ENCODE peak calls at places on chromosomes 2 and 18, in eight cellular contexts. E is PC-3, Q is cardiac fibroblast, D is brain microvascular endothelial cell, Y is astrocyte of the spinal cord, H is BJ, Z is body of pancreas, G is fibroblast of lung. U is an unnamed sample.

GRCh38 chr2:70967189-70967588 is 11.2 kb upstream of the ANKRD53 start:
- DNase-seq in H (no peak), G (no peak), E (no peak), Z (no peak), Y (no peak), D (no peak), Q (no peak), U (no peak)

GRCh38 chr2:63465633-63466032 is 122.6 kb downstream of the WDPCP start:
- DNase-seq in Z (no peak), E (no peak), H (no peak), Y (peak), Q (peak), D (peak), G (peak), U (no peak)

GRCh38 chr2:220811952-220812570 is 760.0 kb downstream of the EPHA4 start:
- DNase-seq in D (peak), H (peak), E (peak), Q (peak), Y (peak), G (peak), Z (no peak), U (peak)

GRCh38 chr18:48785091-48785614 is 165.6 kb downstream of the SMAD7 start:
- DNase-seq in Z (no peak), Y (no peak), G (no peak), E (no peak), H (no peak), Q (no peak), D (no peak), U (no peak)

GRCh38 chr18:26089247-26090129 is 925 bp downstream of the SS18 start:
- DNase-seq in G (peak), Z (no peak), H (no peak), Q (peak), E (peak), D (peak), Y (peak), U (no peak)

GRCh38 chr2:150468350-150468960 is 19.0 kb downstream of the RND3 start:
- DNase-seq in Q (peak), H (no peak), Y (no peak), D (no peak), E (peak), G (peak), Z (no peak), U (no peak)

GRCh38 chr2:237148624-237149023 is 62.9 kb downstream of the COPS8 start:
- DNase-seq in Z (no peak), Y (no peak), H (no peak), G (no peak), E (no peak), D (no peak), Q (no peak), U (no peak)

GRCh38 chr2:58925676-58926081 is 684.6 kb upstream of the FANCL start:
- DNase-seq in D (no peak), E (no peak), G (peak), Z (no peak), Q (peak), H (peak), Y (peak), U (peak)

GRCh38 chr2:199309411-199309810 is 148.3 kb downstream of the SATB2 start:
- DNase-seq in Q (no peak), Z (no peak), H (no peak), D (no peak), E (no peak), Y (no peak), G (no peak), U (no peak)

GRCh38 chr2:211709394-211709793 is 829.2 kb downstream of the ERBB4 start:
- DNase-seq in Y (no peak), D (no peak), G (no peak), Z (no peak), E (no peak), Q (no peak), H (no peak), U (no peak)

GRCh38 chr2:159907914-159908313 is 109.9 kb upstream of the CD302 start:
- DNase-seq in D (no peak), G (no peak), H (no peak), Q (no peak), E (peak), Z (no peak), Y (no peak), U (no peak)

GRCh38 chr2:208370881-208371633 is 35.5 kb upstream of the PTH2R start:
- DNase-seq in H (no peak), G (peak), E (no peak), Z (no peak), D (no peak), Y (no peak), Q (peak), U (no peak)

GRCh38 chr2:186950694-186951093 is 101.7 kb upstream of the ZSWIM2 start:
- DNase-seq in E (peak), D (no peak), G (peak), Z (no peak), H (no peak), Y (peak), Q (peak), U (no peak)

GRCh38 chr2:81194176-81194575 is 889.6 kb upstream of the LRRTM1 start:
- DNase-seq in G (no peak), Q (no peak), E (no peak), Z (no peak), H (no peak), Y (no peak), D (no peak), U (no peak)

GRCh38 chr18:48027401-48027931 is 97.0 kb upstream of the SMAD2 start:
- DNase-seq in Y (no peak), Z (no peak), Q (no peak), E (no peak), G (no peak), D (no peak), H (no peak), U (no peak)

GRCh38 chr2:224085811-224086210 is 46.7 kb upstream of the SERPINE2 start:
- DNase-seq in H (no peak), Z (no peak), D (no peak), Q (peak), E (no peak), Y (no peak), G (no peak), U (no peak)

GRCh38 chr2:226031078-226031937 is 631.8 kb downstream of the NYAP2 start:
- DNase-seq in Q (peak), H (no peak), D (peak), Y (peak), G (peak), E (peak), Z (peak), U (peak)

GRCh38 chr2:216139884-216140283 is 30.7 kb downstream of the XRCC5 start:
- DNase-seq in Y (no peak), Q (peak), D (no peak), G (no peak), H (no peak), Z (peak), E (peak), U (no peak)

GRCh38 chr2:207275779-207276178 is 110.0 kb upstream of the KLF7 start:
- DNase-seq in Z (no peak), E (no peak), Y (no peak), H (no peak), D (no peak), Q (no peak), G (no peak), U (no peak)

GRCh38 chr18:25310045-25310444 is 41.9 kb downstream of the ZNF521 start:
- DNase-seq in D (peak), Y (peak), Q (peak), G (peak), H (no peak), Z (no peak), E (peak), U (peak)

GRCh38 chr2:219553463-219553862 is 9.6 kb downstream of the TMEM198 start:
- DNase-seq in Z (no peak), G (no peak), D (no peak), E (no peak), Q (no peak), H (no peak), Y (no peak), U (no peak)

GRCh38 chr2:219553168-219553417 is 9.3 kb downstream of the TMEM198 start:
- DNase-seq in Y (no peak), E (no peak), Z (no peak), G (no peak), Q (no peak), D (no peak), H (no peak), U (no peak)

GRCh38 chr2:219551412-219551811 is 7.6 kb downstream of the TMEM198 start:
- DNase-seq in Q (no peak), Y (peak), D (no peak), E (peak), H (no peak), G (peak), Z (no peak), U (no peak)

GRCh38 chr2:219552382-219553167 is 8.7 kb downstream of the TMEM198 start:
- DNase-seq in Y (peak), Z (peak), D (peak), G (peak), H (no peak), E (peak), Q (peak), U (peak)

GRCh38 chr2:219551863-219552381 is 8.1 kb downstream of the TMEM198 start:
- DNase-seq in G (no peak), Z (no peak), H (no peak), D (no peak), Q (peak), E (no peak), Y (no peak), U (no peak)
- H3K4me3 ChIP-seq in G (peak), Z (no peak), H (peak), D (peak), Q (peak), E (peak), Y (peak), U (peak)

GRCh38 chr18:7122376-7122775 is 4.8 kb upstream of the LAMA1 start:
- DNase-seq in Q (no peak), H (no peak), Y (no peak), G (no peak), D (no peak), Z (no peak), E (no peak), U (no peak)

GRCh38 chr18:7116001-7116831 is 1.4 kb downstream of the LAMA1 start:
- DNase-seq in Y (peak), Z (no peak), Q (peak), G (peak), D (peak), E (no peak), H (no peak), U (no peak)

GRCh38 chr18:7116832-7117389 is 686 bp downstream of the LAMA1 start:
- DNase-seq in H (no peak), Q (peak), D (no peak), Y (peak), G (no peak), Z (no peak), E (no peak), U (no peak)

DNA sequence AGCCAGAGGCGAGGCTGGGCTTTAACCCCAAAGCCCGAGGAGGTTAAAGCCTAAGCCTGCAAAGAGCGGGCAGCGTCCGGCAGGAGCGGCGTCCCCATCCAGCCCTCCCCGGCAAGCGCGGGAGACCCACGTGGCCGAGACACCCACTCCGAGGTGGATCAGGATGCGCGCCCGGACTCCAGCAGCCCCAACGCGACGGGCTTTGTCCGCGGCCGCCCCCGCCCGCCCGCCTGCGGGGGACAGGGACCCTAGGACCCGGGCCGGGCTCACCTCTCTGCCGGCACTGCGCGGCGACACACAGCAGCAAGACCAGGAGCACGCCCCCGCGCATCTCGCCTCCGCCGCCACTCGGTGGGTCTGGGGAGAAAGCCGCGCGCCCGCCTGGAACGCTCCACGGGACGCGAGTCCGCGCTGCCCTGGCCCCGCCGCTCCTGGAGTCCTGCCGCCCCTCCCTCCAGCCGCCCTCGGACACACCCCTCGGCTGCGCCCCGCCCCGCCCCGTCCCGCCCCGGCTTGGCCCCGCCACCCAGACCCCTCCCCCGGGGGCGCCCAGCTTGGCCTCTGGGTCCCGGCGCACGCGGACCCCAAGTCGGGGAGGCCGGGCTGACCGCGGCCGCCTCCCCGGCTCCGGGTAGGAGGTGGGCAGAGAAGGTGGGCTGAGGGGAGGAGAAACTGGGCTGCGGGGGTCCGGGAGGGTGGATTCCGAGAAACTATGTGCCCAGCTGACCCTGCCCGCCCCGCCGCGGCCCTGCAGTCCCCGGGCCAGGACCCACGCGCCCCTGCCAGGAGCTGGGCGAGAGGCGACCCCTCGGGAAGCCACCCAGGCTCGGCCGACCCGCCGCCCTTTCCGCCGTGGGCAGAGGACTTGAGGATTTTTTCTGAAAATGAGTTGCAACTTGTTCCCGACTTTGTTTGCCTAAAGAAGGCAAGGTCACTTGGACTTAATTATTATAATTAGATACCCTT is at the start of gene LAMA1:
- DNase-seq in D (no peak), Q (peak), G (no peak), E (no peak), Z (peak), Y (no peak), H (no peak), U (no peak)
- H3K4me3 ChIP-seq in D (peak), Q (peak), G (peak), E (no peak), Z (peak), Y (peak), H (peak), U (peak)

GRCh38 chr2:121625953-121626352 is 23.3 kb downstream of the CLASP1 start:
- DNase-seq in H (no peak), Q (no peak), D (no peak), Z (no peak), G (no peak), Y (no peak), E (no peak), U (no peak)

GRCh38 chr2:121633463-121633862 is 15.8 kb downstream of the CLASP1 start:
- DNase-seq in Y (no peak), Q (no peak), G (no peak), H (no peak), E (no peak), D (no peak), Z (no peak), U (no peak)

GRCh38 chr2:121626777-121627524 is 22.3 kb downstream of the CLASP1 start:
- DNase-seq in H (no peak), Y (peak), Q (peak), D (peak), G (peak), Z (peak), E (no peak), U (peak)

DNA sequence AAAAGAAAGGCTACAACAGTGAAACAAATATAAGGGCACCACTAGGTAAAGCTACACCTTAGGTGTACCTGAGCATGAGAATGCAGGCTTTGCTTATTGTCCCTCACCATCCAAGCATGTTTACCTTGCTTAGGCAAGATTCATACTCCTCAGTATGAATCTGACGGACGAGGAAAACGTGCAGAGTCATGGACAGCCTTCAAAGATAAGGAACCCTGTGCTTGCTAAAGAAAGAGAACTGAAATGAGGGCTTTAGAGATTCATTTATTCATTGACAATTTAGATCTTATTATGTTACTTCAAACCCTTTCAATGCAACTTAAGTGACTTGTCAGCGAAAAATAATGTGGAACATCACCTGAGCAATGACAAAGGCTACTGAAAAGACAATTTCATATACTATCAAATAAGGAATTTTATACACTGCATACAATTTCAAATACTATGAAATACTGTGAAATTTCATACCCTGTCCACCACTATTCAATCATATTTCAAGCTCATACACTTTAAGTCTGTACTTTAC is 21.7 kb downstream of the CLASP1 start:
- DNase-seq in Z (no peak), Y (no peak), D (no peak), G (no peak), E (no peak), Q (peak), H (no peak), U (no peak)
- H3K4me3 ChIP-seq in Z (no peak), Y (no peak), D (no peak), G (no peak), E (no peak), Q (no peak), H (no peak), U (no peak)

DNA sequence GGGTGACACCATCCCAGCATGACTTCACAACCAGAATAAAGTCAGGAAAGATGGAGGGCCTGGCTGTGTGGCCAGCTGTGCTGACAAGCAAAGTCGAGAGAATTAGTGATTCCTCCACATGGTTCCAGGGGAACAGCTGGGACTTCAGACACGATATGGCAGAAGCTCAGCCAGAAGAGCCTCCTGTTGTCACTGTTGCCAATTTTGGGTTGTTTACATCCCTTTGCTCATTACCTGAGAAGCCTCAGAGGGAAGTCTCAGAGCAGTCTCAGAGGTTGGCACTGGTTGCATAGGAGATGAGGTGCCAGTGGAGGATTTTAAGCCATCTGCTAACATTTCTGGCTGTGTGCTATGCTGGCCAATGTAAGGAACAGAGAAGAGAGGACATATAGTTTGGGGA is 16.0 kb downstream of the LINC00305 start:
- DNase-seq in Y (no peak), G (no peak), D (no peak), Z (no peak), H (no peak), E (no peak), Q (no peak), U (no peak)
- H3K4me3 ChIP-seq in Y (no peak), G (no peak), D (no peak), Z (no peak), H (no peak), E (no peak), Q (no peak), U (no peak)

DNA sequence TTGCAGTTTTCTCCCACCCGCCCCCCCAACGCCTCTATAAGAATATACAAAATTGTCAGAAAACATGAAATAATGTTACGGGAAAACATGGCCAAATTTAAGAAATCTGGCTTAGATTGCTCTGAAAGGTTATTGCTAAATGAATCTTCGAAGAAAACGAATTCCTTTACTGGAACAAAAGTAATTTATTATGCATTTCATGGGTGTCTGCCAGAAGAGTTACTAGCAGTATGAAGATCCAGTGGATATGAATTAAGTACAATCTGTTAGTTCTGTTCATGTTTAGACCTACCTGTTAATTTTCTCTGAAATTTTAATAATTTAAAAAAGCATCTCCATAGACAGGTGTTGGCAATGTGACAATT is 21.9 kb downstream of the GATA6 start:
- DNase-seq in H (no peak), Q (no peak), G (peak), Z (no peak), E (no peak), D (no peak), Y (no peak), U (no peak)
- H3K4me3 ChIP-seq in H (no peak), Q (no peak), G (no peak), Z (no peak), E (no peak), D (no peak), Y (no peak), U (no peak)

GRCh38 chr2:105795575-105795934 is 50.8 kb downstream of the NCK2 start:
- DNase-seq in Z (no peak), H (no peak), Y (no peak), D (no peak), G (no peak), E (peak), Q (peak), U (no peak)

GRCh38 chr2:105797298-105797819 is 52.6 kb downstream of the NCK2 start:
- DNase-seq in Z (no peak), H (no peak), D (no peak), E (no peak), Y (no peak), G (peak), Q (peak), U (no peak)

GRCh38 chr2:105794926-105795574 is 50.3 kb downstream of the NCK2 start:
- DNase-seq in H (no peak), G (no peak), Z (no peak), D (no peak), Y (no peak), Q (no peak), E (no peak), U (no peak)

GRCh38 chr2:105796131-105796638 is 51.5 kb downstream of the NCK2 start:
- DNase-seq in Z (no peak), E (no peak), D (no peak), G (no peak), H (no peak), Y (no peak), Q (no peak), U (no peak)

DNA sequence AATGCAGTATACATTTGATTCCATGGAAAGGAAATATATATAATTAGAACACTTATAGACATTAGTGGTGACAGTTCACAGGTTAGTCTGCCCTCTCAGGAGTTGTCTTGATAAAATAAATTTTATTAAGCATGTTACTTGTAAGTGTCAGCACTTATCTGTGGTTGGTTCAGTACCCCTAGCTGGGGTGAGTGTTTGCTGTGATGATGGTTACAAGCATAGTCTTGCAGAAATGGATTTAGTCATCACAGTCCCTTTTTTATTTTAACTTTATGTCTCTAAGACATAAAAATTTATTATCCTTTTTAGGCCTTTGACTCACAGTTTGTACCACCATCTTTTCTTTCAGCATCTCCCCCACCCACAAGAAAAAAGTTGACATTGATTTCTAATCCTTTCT is 52.1 kb downstream of the NCK2 start:
- DNase-seq in Y (no peak), E (no peak), Q (peak), H (no peak), Z (no peak), G (no peak), D (no peak), U (no peak)
- H3K4me3 ChIP-seq in Y (no peak), E (no peak), Q (no peak), H (no peak), Z (no peak), G (no peak), D (no peak), U (no peak)

GRCh38 chr2:96970248-96970875 is 16.0 kb downstream of the FAM178B start:
- DNase-seq in G (no peak), Z (no peak), Y (no peak), Q (no peak), D (no peak), E (no peak), H (no peak), U (no peak)

GRCh38 chr2:96969321-96969720 is 17.1 kb downstream of the FAM178B start:
- DNase-seq in Z (no peak), Q (no peak), Y (no peak), D (no peak), G (no peak), H (no peak), E (no peak), U (no peak)

GRCh38 chr2:96965781-96966514 is 20.4 kb downstream of the FAM178B start:
- DNase-seq in H (no peak), E (no peak), Z (no peak), G (no peak), Y (no peak), Q (no peak), D (no peak), U (no peak)

GRCh38 chr2:96967964-96968363 is 18.4 kb downstream of the FAM178B start:
- DNase-seq in G (no peak), Q (no peak), D (no peak), Z (no peak), Y (no peak), E (no peak), H (no peak), U (no peak)

GRCh38 chr2:96967436-96967835 is 18.9 kb downstream of the FAM178B start:
- DNase-seq in Z (no peak), G (no peak), Q (no peak), D (no peak), Y (no peak), E (no peak), H (no peak), U (no peak)
- H3K4me3 ChIP-seq in Z (no peak), G (no peak), Q (no peak), D (no peak), Y (no peak), E (no peak), H (no peak), U (no peak)

GRCh38 chr2:127011136-127011740 is 95.7 kb downstream of the BIN1 start:
- DNase-seq in Q (no peak), G (no peak), E (no peak), H (no peak), Z (no peak), Y (no peak), D (no peak), U (no peak)
- H3K4me3 ChIP-seq in Q (no peak), G (no peak), E (no peak), H (no peak), Z (no peak), Y (no peak), D (no peak), U (no peak)

U was measured in skeletal muscle cell.